ENCODE peak calls at places on chromosomes 7 and 10, in six cellular contexts. One of them, this sample, is unnamed.

GRCh38 chr7:82841828-82842227 is 320.9 kb downstream of the PCLO start:
- DNase-seq in C1 segment of cervical spinal cord: no peak
- DNase-seq in lung: no peak
- DNase-seq in activated T-cell treated with anti-CD3 and anti-CD28 coated beads for 1 hour: no peak
- DNase-seq in sigmoid colon: no peak
- DNase-seq in stimulated activated naive CD4-positive, alpha-beta T cell treated with Interleukin-2 at 50 U/mL for 16 hours: no peak
- DNase-seq in this sample: no peak

GRCh38 chr10:3774018-3774813 is 10.8 kb downstream of the KLF6 start:
- DNase-seq in C1 segment of cervical spinal cord: no peak
- DNase-seq in lung: no peak
- DNase-seq in activated T-cell treated with anti-CD3 and anti-CD28 coated beads for 1 hour: no peak
- DNase-seq in sigmoid colon: no peak
- DNase-seq in stimulated activated naive CD4-positive, alpha-beta T cell treated with Interleukin-2 at 50 U/mL for 16 hours: no peak
- DNase-seq in this sample: no peak

GRCh38 chr7:90262438-90262837 is 17.5 kb downstream of the CFAP69 start:
- DNase-seq in C1 segment of cervical spinal cord: no peak
- DNase-seq in lung: no peak
- DNase-seq in activated T-cell treated with anti-CD3 and anti-CD28 coated beads for 1 hour: no peak
- DNase-seq in sigmoid colon: no peak
- DNase-seq in stimulated activated naive CD4-positive, alpha-beta T cell treated with Interleukin-2 at 50 U/mL for 16 hours: no peak
- DNase-seq in this sample: peak; percentile 6

GRCh38 chr10:69721690-69722310 is 79.9 kb upstream of the COL13A1 start:
- DNase-seq in C1 segment of cervical spinal cord: no peak
- DNase-seq in lung: peak; percentile 57
- DNase-seq in activated T-cell treated with anti-CD3 and anti-CD28 coated beads for 1 hour: no peak
- DNase-seq in sigmoid colon: no peak
- DNase-seq in stimulated activated naive CD4-positive, alpha-beta T cell treated with Interleukin-2 at 50 U/mL for 16 hours: no peak
- DNase-seq in this sample: no peak

GRCh38 chr7:962401-963081 is 8.1 kb upstream of the ADAP1 start:
- DNase-seq in C1 segment of cervical spinal cord: no peak
- DNase-seq in lung: no peak
- DNase-seq in activated T-cell treated with anti-CD3 and anti-CD28 coated beads for 1 hour: no peak
- DNase-seq in sigmoid colon: peak; percentile 55
- DNase-seq in stimulated activated naive CD4-positive, alpha-beta T cell treated with Interleukin-2 at 50 U/mL for 16 hours: no peak
- DNase-seq in this sample: no peak

GRCh38 chr7:102914585-102914984 is 1.8 kb downstream of the LRRC17 start:
- DNase-seq in C1 segment of cervical spinal cord: no peak
- DNase-seq in lung: no peak
- DNase-seq in activated T-cell treated with anti-CD3 and anti-CD28 coated beads for 1 hour: no peak
- DNase-seq in sigmoid colon: peak; percentile 77
- DNase-seq in stimulated activated naive CD4-positive, alpha-beta T cell treated with Interleukin-2 at 50 U/mL for 16 hours: no peak
- DNase-seq in this sample: no peak

GRCh38 chr10:70034252-70034651 is 18.4 kb upstream of the MACROH2A2 start:
- DNase-seq in C1 segment of cervical spinal cord: no peak
- DNase-seq in lung: no peak
- DNase-seq in activated T-cell treated with anti-CD3 and anti-CD28 coated beads for 1 hour: no peak
- DNase-seq in sigmoid colon: no peak
- DNase-seq in stimulated activated naive CD4-positive, alpha-beta T cell treated with Interleukin-2 at 50 U/mL for 16 hours: no peak
- DNase-seq in this sample: no peak

GRCh38 chr7:64599341-64599740 is 36.5 kb upstream of the ZNF680 start:
- DNase-seq in C1 segment of cervical spinal cord: no peak
- DNase-seq in lung: no peak
- DNase-seq in activated T-cell treated with anti-CD3 and anti-CD28 coated beads for 1 hour: no peak
- DNase-seq in sigmoid colon: no peak
- DNase-seq in stimulated activated naive CD4-positive, alpha-beta T cell treated with Interleukin-2 at 50 U/mL for 16 hours: no peak
- DNase-seq in this sample: no peak

GRCh38 chr10:110751845-110752244 is 107.7 kb downstream of the RBM20 start:
- DNase-seq in C1 segment of cervical spinal cord: no peak
- DNase-seq in lung: no peak
- DNase-seq in activated T-cell treated with anti-CD3 and anti-CD28 coated beads for 1 hour: no peak
- DNase-seq in sigmoid colon: no peak
- DNase-seq in stimulated activated naive CD4-positive, alpha-beta T cell treated with Interleukin-2 at 50 U/mL for 16 hours: no peak
- DNase-seq in this sample: no peak

GRCh38 chr7:12692479-12693259 is 5.2 kb downstream of the ARL4A start:
- DNase-seq in C1 segment of cervical spinal cord: no peak
- DNase-seq in lung: no peak
- DNase-seq in activated T-cell treated with anti-CD3 and anti-CD28 coated beads for 1 hour: no peak
- DNase-seq in sigmoid colon: no peak
- DNase-seq in stimulated activated naive CD4-positive, alpha-beta T cell treated with Interleukin-2 at 50 U/mL for 16 hours: no peak
- DNase-seq in this sample: no peak

GRCh38 chr7:28062197-28062988 is 118.2 kb downstream of the JAZF1 start:
- DNase-seq in C1 segment of cervical spinal cord: peak; percentile 7
- DNase-seq in lung: peak; percentile 70
- DNase-seq in activated T-cell treated with anti-CD3 and anti-CD28 coated beads for 1 hour: peak; percentile 20
- DNase-seq in sigmoid colon: peak; percentile 90
- DNase-seq in stimulated activated naive CD4-positive, alpha-beta T cell treated with Interleukin-2 at 50 U/mL for 16 hours: peak; percentile 25
- DNase-seq in this sample: peak; percentile 40

This sample was measured in NCI-H345.